ENCODE peak calls at places on chromosomes 16 and 17, in four cellular contexts. One of them, this sample, is unnamed.

GRCh38 chr17:15957206-15957605 is 12.3 kb downstream of the ADORA2B start:
- DNase-seq in T-helper 1 cell: no peak
- DNase-seq in K562: peak; percentile 33
- DNase-seq in activated T-helper 1 cell treated with anti-CD3 and anti-CD28 coated beads, Interleukin-12 subunit alpha, Interleukin-12 subunit beta, Interleukin-2, Interleukin-4 antibody, amounts not matched to agents 30 ng/mL and 10 ng/mL and 1 ng/mL, durations not matched to agents 14 hours and 24 hours and 36 hours: peak; percentile 8
- DNase-seq in this sample: no peak

GRCh38 chr17:79931517-79932309 is 92.5 kb upstream of the CBX4 start:
- DNase-seq in K562: no peak
- DNase-seq in T-helper 1 cell: no peak
- DNase-seq in activated T-helper 1 cell treated with anti-CD3 and anti-CD28 coated beads, Interleukin-12 subunit alpha, Interleukin-12 subunit beta, Interleukin-2, Interleukin-4 antibody, amounts not matched to agents 30 ng/mL and 10 ng/mL and 1 ng/mL, durations not matched to agents 14 hours and 24 hours and 36 hours: no peak
- DNase-seq in this sample: no peak

GRCh38 chr16:67910162-67910561 is 17.1 kb downstream of the PSKH1 start:
- DNase-seq in T-helper 1 cell: no peak
- DNase-seq in activated T-helper 1 cell treated with anti-CD3 and anti-CD28 coated beads, Interleukin-12 subunit alpha, Interleukin-12 subunit beta, Interleukin-2, Interleukin-4 antibody, amounts not matched to agents 30 ng/mL and 10 ng/mL and 1 ng/mL, durations not matched to agents 14 hours and 24 hours and 36 hours: peak; percentile 50
- DNase-seq in K562: no peak
- DNase-seq in this sample: peak; percentile 41

GRCh38 chr17:17303010-17303846 is at the start of gene NT5M:
- DNase-seq in T-helper 1 cell: peak; percentile 40
- DNase-seq in K562: peak; percentile 86
- DNase-seq in activated T-helper 1 cell treated with anti-CD3 and anti-CD28 coated beads, Interleukin-12 subunit alpha, Interleukin-12 subunit beta, Interleukin-2, Interleukin-4 antibody, amounts not matched to agents 30 ng/mL and 10 ng/mL and 1 ng/mL, durations not matched to agents 14 hours and 24 hours and 36 hours: peak; percentile 72
- DNase-seq in this sample: peak; percentile 83

GRCh38 chr16:85395913-85396878 is 216.9 kb upstream of the GSE1 start:
- DNase-seq in T-helper 1 cell: no peak
- DNase-seq in K562: no peak
- DNase-seq in activated T-helper 1 cell treated with anti-CD3 and anti-CD28 coated beads, Interleukin-12 subunit alpha, Interleukin-12 subunit beta, Interleukin-2, Interleukin-4 antibody, amounts not matched to agents 30 ng/mL and 10 ng/mL and 1 ng/mL, durations not matched to agents 14 hours and 24 hours and 36 hours: no peak
- DNase-seq in this sample: no peak

GRCh38 chr17:67585077-67585602 is 132.6 kb upstream of the NOL11 start:
- DNase-seq in T-helper 1 cell: no peak
- DNase-seq in K562: no peak
- DNase-seq in activated T-helper 1 cell treated with anti-CD3 and anti-CD28 coated beads, Interleukin-12 subunit alpha, Interleukin-12 subunit beta, Interleukin-2, Interleukin-4 antibody, amounts not matched to agents 30 ng/mL and 10 ng/mL and 1 ng/mL, durations not matched to agents 14 hours and 24 hours and 36 hours: no peak
- DNase-seq in this sample: no peak

GRCh38 chr17:79997004-79997673 is 38.5 kb downstream of the TBC1D16 start:
- DNase-seq in activated T-helper 1 cell treated with anti-CD3 and anti-CD28 coated beads, Interleukin-12 subunit alpha, Interleukin-12 subunit beta, Interleukin-2, Interleukin-4 antibody, amounts not matched to agents 30 ng/mL and 10 ng/mL and 1 ng/mL, durations not matched to agents 14 hours and 24 hours and 36 hours: peak; percentile 73
- DNase-seq in K562: no peak
- DNase-seq in T-helper 1 cell: peak; percentile 51
- DNase-seq in this sample: no peak

GRCh38 chr17:31444026-31444425 is 52.6 kb downstream of the RAB11FIP4 start:
- DNase-seq in T-helper 1 cell: no peak
- DNase-seq in activated T-helper 1 cell treated with anti-CD3 and anti-CD28 coated beads, Interleukin-12 subunit alpha, Interleukin-12 subunit beta, Interleukin-2, Interleukin-4 antibody, amounts not matched to agents 30 ng/mL and 10 ng/mL and 1 ng/mL, durations not matched to agents 14 hours and 24 hours and 36 hours: no peak
- DNase-seq in K562: no peak
- DNase-seq in this sample: no peak

GRCh38 chr17:7293131-7293557 is 1.3 kb downstream of the YBX2 start:
- DNase-seq in activated T-helper 1 cell treated with anti-CD3 and anti-CD28 coated beads, Interleukin-12 subunit alpha, Interleukin-12 subunit beta, Interleukin-2, Interleukin-4 antibody, amounts not matched to agents 30 ng/mL and 10 ng/mL and 1 ng/mL, durations not matched to agents 14 hours and 24 hours and 36 hours: no peak
- DNase-seq in T-helper 1 cell: no peak
- DNase-seq in K562: no peak
- DNase-seq in this sample: no peak

GRCh38 chr16:85196976-85197375 is 84.7 kb upstream of the CIBAR2 start:
- DNase-seq in K562: no peak
- DNase-seq in activated T-helper 1 cell treated with anti-CD3 and anti-CD28 coated beads, Interleukin-12 subunit alpha, Interleukin-12 subunit beta, Interleukin-2, Interleukin-4 antibody, amounts not matched to agents 30 ng/mL and 10 ng/mL and 1 ng/mL, durations not matched to agents 14 hours and 24 hours and 36 hours: no peak
- DNase-seq in T-helper 1 cell: no peak
- DNase-seq in this sample: no peak